ENCODE peak calls at places on chromosomes 3 and 15, in five cellular contexts. D is left ventricle myocardium superior; C is lower leg skin; R is dorsolateral prefrontal cortex; G is stimulated activated CD8-positive, alpha-beta memory T cell treated with anti-CD3 and anti-CD28 coated beads, Interleukin-15, amount 100 ng/mL, for 24 hours. F is an unnamed sample.

GRCh38 chr3:28399196-28399595 is 50.6 kb upstream of the AZI2 start:
- DNase-seq in D (no peak), C (no peak), R (no peak), G (no peak), F (no peak)

GRCh38 chr3:127206611-127207516 is 13.9 kb downstream of the PRR23E start:
- DNase-seq in D (no peak), C (peak), R (no peak), G (no peak), F (no peak)

GRCh38 chr3:38270606-38271005 is 5.0 kb downstream of the SLC22A13 start:
- DNase-seq in D (no peak), C (peak), R (no peak), G (no peak), F (no peak)

GRCh38 chr3:38438421-38438820 is 15.3 kb upstream of the ACVR2B start:
- DNase-seq in D (no peak), C (no peak), R (no peak), G (no peak), F (no peak)

GRCh38 chr3:61493339-61493738 is 68.0 kb upstream of the PTPRG start:
- DNase-seq in D (no peak), C (no peak), R (no peak), G (no peak), F (no peak)

GRCh38 chr3:45309876-45310275 is 78.5 kb upstream of the LARS2 start:
- DNase-seq in D (no peak), C (no peak), R (no peak), G (no peak), F (no peak)

GRCh38 chr15:61530769-61531168 is 301.7 kb upstream of the RORA start:
- DNase-seq in D (no peak), C (no peak), R (no peak), G (no peak), F (no peak)

GRCh38 chr15:82767163-82767829 is 38.6 kb downstream of the FSD2 start:
- DNase-seq in D (no peak), C (no peak), R (no peak), G (no peak), F (no peak)

GRCh38 chr3:64505419-64505818 is 182.4 kb downstream of the ADAMTS9 start:
- DNase-seq in D (no peak), C (no peak), R (no peak), G (no peak), F (peak)

GRCh38 chr3:165642761-165643432 is 194.3 kb downstream of the BCHE start:
- DNase-seq in D (no peak), C (no peak), R (no peak), G (no peak), F (peak)

GRCh38 chr3:197028711-197029510 is 706 bp downstream of the MELTF start:
- DNase-seq in D (no peak), C (peak), R (no peak), G (no peak), F (no peak)

GRCh38 chr3:179046497-179047353 is 24.9 kb downstream of the ZMAT3 start:
- DNase-seq in D (no peak), C (no peak), R (no peak), G (no peak), F (no peak)

GRCh38 chr15:88470625-88471372 is 3.3 kb downstream of the MRPS11 start:
- DNase-seq in D (no peak), C (no peak), R (no peak), G (no peak), F (no peak)

GRCh38 chr3:71601811-71602210 is 18.3 kb upstream of the FOXP1 start:
- DNase-seq in D (no peak), C (no peak), R (no peak), G (no peak), F (no peak)

GRCh38 chr15:51758645-51759044 is 7.2 kb downstream of the TMOD2 start:
- DNase-seq in D (peak), C (no peak), R (no peak), G (no peak), F (no peak)

GRCh38 chr15:62603757-62604156 is 438.7 kb upstream of the C2CD4B start:
- DNase-seq in D (no peak), C (no peak), R (no peak), G (no peak), F (no peak)

GRCh38 chr3:58628823-58629562 is 37.6 kb downstream of the FAM3D start:
- DNase-seq in D (peak), C (no peak), R (no peak), G (no peak), F (no peak)

GRCh38 chr3:99172736-99173657 is 271.5 kb upstream of the DCBLD2 start:
- DNase-seq in D (no peak), C (peak), R (no peak), G (no peak), F (peak)

GRCh38 chr15:70636540-70637165 is 126.7 kb downstream of the UACA start:
- DNase-seq in D (no peak), C (no peak), R (no peak), G (no peak), F (no peak)

GRCh38 chr3:73086071-73086494 is 24.6 kb downstream of the EBLN2 start:
- DNase-seq in D (peak), C (peak), R (peak), G (no peak), F (peak)

GRCh38 chr3:25663324-25664065 is 1.2 kb downstream of the TOP2B start:
- DNase-seq in D (no peak), C (no peak), R (no peak), G (no peak), F (no peak)

GRCh38 chr15:95325763-95326688 is 1004.5 kb upstream of the NR2F2 start:
- DNase-seq in D (no peak), C (no peak), R (no peak), G (no peak), F (peak)

GRCh38 chr3:48273594-48274211 is 32.8 kb downstream of the ZNF589 start:
- DNase-seq in D (no peak), C (peak), R (no peak), G (no peak), F (peak)

GRCh38 chr3:136378011-136378410 is 127.9 kb downstream of the PCCB start:
- DNase-seq in D (no peak), C (no peak), R (no peak), G (no peak), F (no peak)

GRCh38 chr3:23113455-23114171 is 89.5 kb upstream of the UBE2E2 start:
- DNase-seq in D (no peak), C (peak), R (no peak), G (no peak), F (no peak)

GRCh38 chr3:186380622-186381380 is 18.8 kb upstream of the DGKG start:
- DNase-seq in D (no peak), C (no peak), R (no peak), G (no peak), F (peak)

GRCh38 chr15:89333959-89334509 is 590 bp downstream of the POLG start:
- DNase-seq in D (no peak), C (no peak), R (no peak), G (peak), F (no peak)

GRCh38 chr15:58179206-58179605 is 41.0 kb downstream of the AQP9 start:
- DNase-seq in D (no peak), C (no peak), R (no peak), G (no peak), F (no peak)

GRCh38 chr3:127550758-127551157 is 39.8 kb downstream of the TPRA1 start:
- DNase-seq in D (no peak), C (no peak), R (no peak), G (no peak), F (no peak)

GRCh38 chr3:60190073-60190472 is 1061.2 kb downstream of the FHIT start:
- DNase-seq in D (no peak), C (no peak), R (no peak), G (no peak), F (no peak)

GRCh38 chr3:10008588-10009344 is 17.5 kb upstream of the FANCD2 start:
- DNase-seq in D (peak), C (peak), R (peak), G (peak), F (no peak)

GRCh38 chr3:179432021-179432420 is 19.2 kb downstream of the GNB4 start:
- DNase-seq in D (no peak), C (no peak), R (no peak), G (no peak), F (no peak)

GRCh38 chr15:101433396-101433795 is 56.1 kb downstream of the PCSK6 start:
- DNase-seq in D (no peak), C (peak), R (no peak), G (no peak), F (no peak)